ENCODE peak calls at places on chromosome X, in nine cellular contexts. J is CD8-positive, alpha-beta T cell; F is tibial nerve; L is choroid plexus epithelial cell; Q is AG04450; P is cardiac muscle cell; Y is epithelial cell of proximal tubule; C is IMR-90; K is heart right ventricle. W is an unnamed sample.

GRCh38 chrX:111742018-111742417 is 61.0 kb downstream of the ALG13 start:
- DNase-seq in J (no peak), F (no peak), K (no peak), Q (no peak), C (no peak), L (no peak), P (no peak), Y (no peak), W (no peak)

GRCh38 chrX:65196758-65197371 is 220.6 kb upstream of the ZC4H2 start:
- DNase-seq in Q (no peak), Y (no peak), K (no peak), J (no peak), C (no peak), L (no peak), P (peak; percentile 61), F (peak; percentile 10), W (peak; percentile 26)

GRCh38 chrX:136480383-136480782 is 7.4 kb upstream of the BRS3 start:
- DNase-seq in Y (no peak), Q (no peak), J (no peak), K (no peak), F (no peak), C (no peak), L (no peak), P (no peak), W (no peak)

GRCh38 chrX:23787745-23788118 is 4.8 kb downstream of the SAT1 start:
- DNase-seq in C (no peak), Y (no peak), Q (no peak), P (no peak), F (no peak), L (no peak), K (no peak), J (no peak), W (no peak)

GRCh38 chrX:57417827-57418226 is 131.3 kb downstream of the FAAH2 start:
- DNase-seq in J (no peak), F (no peak), Q (no peak), C (no peak), K (no peak), P (no peak), L (no peak), Y (no peak), W (no peak)

GRCh38 chrX:123399709-123400108 is 215.6 kb downstream of the GRIA3 start:
- DNase-seq in L (no peak), C (no peak), Q (no peak), J (no peak), F (no peak), K (no peak), Y (no peak), P (no peak), W (no peak)

GRCh38 chrX:137033774-137034507 is at the start of gene GPR101:
- DNase-seq in P (peak; percentile 32), C (no peak), Y (no peak), F (no peak), K (no peak), J (no peak), Q (no peak), L (no peak), W (no peak)

GRCh38 chrX:38206542-38206941 is 14.1 kb downstream of the SRPX start:
- DNase-seq in J (no peak), L (no peak), K (no peak), Y (no peak), F (no peak), C (no peak), Q (no peak), P (no peak), W (no peak)

GRCh38 chrX:40105791-40106676 is 8.3 kb upstream of the BCOR start:
- DNase-seq in L (peak; percentile 54), P (peak; percentile 89), Q (no peak), F (peak; percentile 51), K (peak; percentile 77), Y (no peak), J (peak; percentile 66), C (no peak), W (peak; percentile 68)

GRCh38 chrX:105323951-105324350 is 103.5 kb upstream of the TEX13A start:
- DNase-seq in K (no peak), Y (no peak), P (no peak), Q (no peak), L (peak; percentile 71), C (peak; percentile 40), J (no peak), F (no peak), W (no peak)

GRCh38 chrX:20116087-20116574 is 576 bp downstream of the MAP7D2 start:
- DNase-seq in Q (no peak), Y (no peak), K (no peak), P (no peak), F (no peak), L (no peak), C (no peak), J (no peak), W (no peak)
- H3K4me3 ChIP-seq in Q (peak overlapping the region; percentile 34), Y (peak overlapping the region; percentile 37), K (peak overlapping the region; percentile 22), P (peak overlapping the region; percentile 20), F (no peak overlapping the region), L (peak overlapping the region; percentile 36), C (no peak overlapping the region), J (no peak overlapping the region), W (no peak overlapping the region)

GRCh38 chrX:30307466-30307865 is 1.7 kb downstream of the NR0B1 start:
- DNase-seq in C (no peak), L (no peak), F (no peak), Y (no peak), P (no peak), J (no peak), Q (no peak), K (no peak), W (no peak)

GRCh38 chrX:30304866-30305265 is 4.3 kb downstream of the NR0B1 start:
- DNase-seq in L (no peak), P (no peak), F (no peak), Y (no peak), C (no peak), J (no peak), K (no peak), Q (no peak), W (no peak)

GRCh38 chrX:30309139-30309571 is at the start of gene NR0B1:
- DNase-seq in K (peak; percentile 10), L (no peak), Q (no peak), F (no peak), J (no peak), C (no peak), P (peak; percentile 32), Y (no peak), W (no peak)

GRCh38 chrX:30310429-30311206 is 1.4 kb upstream of the NR0B1 start:
- DNase-seq in Q (no peak), P (no peak), C (no peak), F (no peak), K (no peak), Y (no peak), J (no peak), L (no peak), W (no peak)

DNA sequence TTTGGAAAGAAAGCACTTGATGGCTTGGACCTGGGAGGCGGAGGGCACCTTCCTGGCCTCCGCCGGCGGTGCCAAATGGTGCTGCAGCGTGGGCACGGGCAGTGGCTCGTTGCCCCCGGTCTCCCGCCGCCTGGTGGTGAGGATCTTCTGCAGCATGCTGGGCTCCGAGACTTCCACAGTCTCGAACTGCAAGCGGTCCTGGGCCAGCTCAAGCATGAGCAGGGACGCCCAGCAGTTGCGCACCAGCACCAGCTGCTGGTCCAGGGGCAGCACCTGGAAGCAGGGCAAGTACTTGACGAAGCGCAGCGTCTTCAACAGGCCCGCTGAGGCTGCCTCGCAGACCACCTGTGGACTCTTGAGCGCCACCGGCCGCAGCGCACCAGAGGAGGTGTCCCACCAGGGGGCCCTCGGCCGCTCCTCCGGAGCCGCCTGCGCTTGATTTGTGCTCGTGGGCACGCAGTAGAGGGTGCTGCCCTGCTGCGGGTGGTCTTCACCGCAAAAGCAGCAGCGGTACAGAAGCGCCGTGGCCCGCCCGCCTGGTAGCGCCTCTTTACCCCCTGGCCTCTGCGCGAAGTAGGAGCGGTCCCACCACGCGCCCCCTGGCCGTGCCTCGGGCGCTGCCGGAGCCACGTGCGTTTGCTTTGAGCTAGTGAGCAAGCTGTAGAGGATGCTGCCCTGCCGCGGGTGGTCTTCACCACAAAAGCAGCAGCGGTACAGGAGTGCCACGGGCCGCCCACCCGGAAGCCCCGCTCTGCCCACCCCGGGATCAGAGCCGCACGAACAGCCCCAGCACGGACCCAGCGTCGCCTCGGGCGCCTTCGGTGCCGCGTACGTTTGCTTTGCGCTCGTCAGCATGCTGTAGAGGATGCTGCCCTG is 689 bp downstream of the NR0B1 start:
- DNase-seq in J (no peak), C (no peak), P (peak; percentile 51), F (no peak), Y (no peak), L (peak; percentile 18), Q (no peak), K (no peak), W (no peak)
- TF ChIP-seq CTCF in J (no peak), C (peak; percentile 4), P (peak; percentile 26), F (no peak), Y (peak; percentile 39), L (peak; percentile 33), Q (peak; percentile 34), K (no peak), W (no peak)

GRCh38 chrX:11187001-11187400 is 75.9 kb downstream of the HCCS start:
- DNase-seq in F (no peak), C (no peak), P (peak; percentile 79), Y (no peak), Q (no peak), K (no peak), L (no peak), J (no peak), W (no peak)

GRCh38 chrX:11190745-11191510 is 79.8 kb downstream of the HCCS start:
- DNase-seq in L (no peak), P (peak; percentile 4), K (no peak), Y (no peak), F (no peak), C (no peak), Q (no peak), J (no peak), W (no peak)

GRCh38 chrX:11189097-11189496 is 78.0 kb downstream of the HCCS start:
- DNase-seq in L (no peak), Q (no peak), C (no peak), K (no peak), P (no peak), J (no peak), F (no peak), Y (no peak), W (no peak)

GRCh38 chrX:11185861-11186260 is 74.7 kb downstream of the HCCS start:
- DNase-seq in J (no peak), P (peak; percentile 75), C (no peak), K (no peak), Q (no peak), F (no peak), Y (no peak), L (no peak), W (no peak)

GRCh38 chrX:11188664-11189063 is 77.5 kb downstream of the HCCS start:
- DNase-seq in Y (no peak), P (no peak), Q (no peak), K (no peak), F (no peak), J (no peak), C (peak; percentile 38), L (peak; percentile 15), W (no peak)
- H3K4me3 ChIP-seq in Y (no peak overlapping the region), P (no peak overlapping the region), Q (no peak overlapping the region), K (no peak overlapping the region), F (no peak overlapping the region), J (no peak overlapping the region), C (no peak overlapping the region), L (no peak overlapping the region), W (no peak overlapping the region)

DNA sequence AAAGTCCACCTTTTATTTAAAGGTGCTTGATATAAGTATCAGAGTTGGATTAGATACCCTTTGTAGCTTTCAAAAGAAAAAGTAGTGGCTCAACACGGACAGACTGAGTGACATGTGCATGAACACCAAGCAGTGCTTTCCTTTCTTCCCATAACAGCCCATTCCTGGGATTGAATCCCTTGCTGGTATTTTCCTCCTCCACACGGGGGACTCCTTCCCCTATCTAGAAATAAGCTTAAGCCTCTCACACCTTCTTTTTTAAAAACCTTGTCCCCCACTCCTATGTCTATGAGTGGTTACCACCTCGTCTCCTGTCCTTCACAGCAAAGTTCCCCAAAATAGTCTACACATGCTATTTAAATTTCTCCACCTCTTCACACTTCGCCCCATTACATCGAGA is 5.1 kb downstream of the AP1S2 start:
- DNase-seq in F (no peak), C (no peak), Y (no peak), J (no peak), P (peak; percentile 45), L (peak; percentile 27), K (no peak), Q (no peak), W (no peak)
- TF ChIP-seq CTCF in F (no peak), C (peak; percentile 41), Y (peak; percentile 48), J (no peak), P (peak; percentile 34), L (peak; percentile 43), K (no peak), Q (peak; percentile 39), W (no peak)